ENCODE peak calls at places on chromosomes 7 and 10, in six cellular contexts. O is heart left ventricle; L is HT-29; G is colonic mucosa; U is HCEC 1CT; W is effector CD8-positive, alpha-beta T cell. X is an unnamed sample.

GRCh38 chr7:1646957-1647891 is 22.9 kb upstream of the ELFN1 start:
- DNase-seq in O (peak; percentile 70), L (no peak), G (no peak), U (no peak), W (no peak), X (no peak)

GRCh38 chr7:82164813-82165212 is 278.8 kb downstream of the CACNA2D1 start:
- DNase-seq in O (no peak), L (no peak), G (peak; percentile 20), U (peak; percentile 84), W (no peak), X (no peak)

GRCh38 chr7:139523988-139524815 is 717 bp downstream of the CLEC2L start:
- DNase-seq in O (no peak), L (no peak), G (no peak), U (no peak), W (no peak), X (no peak)

GRCh38 chr10:1020966-1021365 is 4.7 kb downstream of the IDI2 start:
- DNase-seq in O (no peak), L (no peak), G (no peak), U (no peak), W (no peak), X (no peak)

GRCh38 chr7:113657603-113658002 is 261.2 kb downstream of the PPP1R3A start:
- DNase-seq in O (no peak), L (no peak), G (no peak), U (no peak), W (no peak), X (no peak)

GRCh38 chr7:16293669-16294425 is 127.5 kb downstream of the CRPPA start:
- DNase-seq in O (no peak), L (no peak), G (no peak), U (peak; percentile 4), W (no peak), X (no peak)

GRCh38 chr7:128701062-128701785 is 29.1 kb downstream of the GARIN1A start:
- DNase-seq in O (no peak), L (no peak), G (no peak), U (no peak), W (no peak), X (no peak)

GRCh38 chr10:65306201-65306600 is 1619.6 kb upstream of the LRRTM3 start:
- DNase-seq in O (no peak), L (no peak), G (no peak), U (no peak), W (no peak), X (no peak)

GRCh38 chr10:88986549-88987242 is 3.9 kb upstream of the FAS start:
- DNase-seq in O (no peak), L (peak; percentile 73), G (no peak), U (peak; percentile 42), W (no peak), X (no peak)

GRCh38 chr10:28681928-28682750 is 4.8 kb downstream of the BAMBI start:
- DNase-seq in O (no peak), L (no peak), G (no peak), U (no peak), W (no peak), X (no peak)

GRCh38 chr10:52900564-52900963 is 128.0 kb upstream of the MBL2 start:
- DNase-seq in O (no peak), L (no peak), G (no peak), U (no peak), W (no peak), X (no peak)

GRCh38 chr7:138886501-138886917 is 88.5 kb upstream of the ATP6V0A4 start:
- DNase-seq in O (no peak), L (peak; percentile 85), G (peak; percentile 65), U (peak; percentile 70), W (no peak), X (no peak)

GRCh38 chr10:119233123-119233820 is 25.9 kb downstream of the GRK5 start:
- DNase-seq in O (no peak), L (no peak), G (no peak), U (peak; percentile 33), W (no peak), X (no peak)

GRCh38 chr7:16874061-16874460 is 7.7 kb downstream of the AGR3 start:
- DNase-seq in O (no peak), L (no peak), G (no peak), U (no peak), W (no peak), X (no peak)

GRCh38 chr10:121281576-121281975 is 316.7 kb downstream of the FGFR2 start:
- DNase-seq in O (no peak), L (no peak), G (no peak), U (no peak), W (no peak), X (no peak)

GRCh38 chr10:102779680-102780079 is 35.9 kb downstream of the WBP1L start:
- DNase-seq in O (no peak), L (no peak), G (no peak), U (no peak), W (no peak), X (no peak)

GRCh38 chr10:5468262-5469106 is 30.9 kb downstream of the CALML5 start:
- DNase-seq in O (no peak), L (no peak), G (peak; percentile 18), U (no peak), W (no peak), X (no peak)

GRCh38 chr10:34474060-34474376 is 341.1 kb downstream of the PARD3 start:
- DNase-seq in O (no peak), L (no peak), G (no peak), U (peak; percentile 69), W (no peak), X (no peak)

GRCh38 chr7:151757274-151757673 is 119.6 kb downstream of the PRKAG2 start:
- DNase-seq in O (no peak), L (no peak), G (no peak), U (peak; percentile 61), W (no peak), X (no peak)

GRCh38 chr7:50047716-50048115 is 45.3 kb downstream of the ZPBP start:
- DNase-seq in O (no peak), L (no peak), G (no peak), U (no peak), W (no peak), X (no peak)

GRCh38 chr7:141208539-141208938 is 134.7 kb downstream of the TMEM178B start:
- DNase-seq in O (no peak), L (no peak), G (no peak), U (no peak), W (no peak), X (no peak)

GRCh38 chr10:103451871-103452713 is at the start of gene CALHM2:
- DNase-seq in O (peak; percentile 88), L (peak; percentile 39), G (peak; percentile 68), U (peak; percentile 46), W (peak; percentile 16), X (peak; percentile 77)

GRCh38 chr10:46257099-46257498 is 29.7 kb upstream of the ANTXRL start:
- DNase-seq in O (no peak), L (no peak), G (no peak), U (no peak), W (no peak), X (no peak)

GRCh38 chr10:95303535-95303934 is 12.7 kb upstream of the PDLIM1 start:
- DNase-seq in O (no peak), L (no peak), G (no peak), U (no peak), W (no peak), X (no peak)

GRCh38 chr7:73366127-73366526 is 38.2 kb downstream of the FKBP6 start:
- DNase-seq in O (no peak), L (no peak), G (no peak), U (no peak), W (no peak), X (no peak)

GRCh38 chr10:8403711-8404371 is 349.4 kb downstream of the GATA3 start:
- DNase-seq in O (no peak), L (no peak), G (no peak), U (no peak), W (no peak), X (no peak)

GRCh38 chr10:97683556-97684357 is 3.3 kb downstream of the AVPI1 start:
- DNase-seq in O (no peak), L (peak; percentile 51), G (peak; percentile 71), U (peak; percentile 50), W (no peak), X (no peak)